ENCODE peak calls at places on chromosomes 13 and 19, in four cellular contexts. V, N, J and U are unnamed samples.

GRCh38 chr19:48319647-48320537 is 5.5 kb upstream of the EMP3 start:
- DNase-seq in V (peak; percentile 95), N (peak; percentile 82), J (peak; percentile 93), U (no peak)

GRCh38 chr13:99280166-99280565 is 22.0 kb upstream of the GPR18 start:
- DNase-seq in V (no peak), N (no peak), J (peak; percentile 54), U (no peak)

GRCh38 chr13:30832845-30833332 is 73.2 kb upstream of the MEDAG start:
- DNase-seq in V (no peak), N (peak; percentile 29), J (peak; percentile 83), U (no peak)

GRCh38 chr19:34328982-34329381 is 36.0 kb upstream of the GPI start:
- DNase-seq in V (no peak), N (no peak), J (no peak), U (no peak)

GRCh38 chr19:3687774-3688706 is 12.2 kb downstream of the PIP5K1C start:
- DNase-seq in V (peak; percentile 86), N (no peak), J (no peak), U (no peak)

GRCh38 chr13:98399756-98400155 is 177.2 kb downstream of the STK24 start:
- DNase-seq in V (no peak), N (no peak), J (no peak), U (no peak)

GRCh38 chr19:45670670-45671453 is 2.8 kb downstream of the GIPR start:
- DNase-seq in V (peak; percentile 85), N (peak; percentile 45), J (peak; percentile 72), U (no peak)

GRCh38 chr13:36887758-36888521 is 32.1 kb downstream of the SMAD9 start:
- DNase-seq in V (no peak), N (no peak), J (no peak), U (no peak)

GRCh38 chr13:58921129-58921528 is 1242.6 kb downstream of the DIAPH3 start:
- DNase-seq in V (no peak), N (no peak), J (no peak), U (no peak)

GRCh38 chr13:27792393-27793218 is at the start of gene GSX1:
- DNase-seq in V (peak; percentile 81), N (peak; percentile 63), J (peak; percentile 50), U (no peak)

GRCh38 chr13:111876506-111876905 is 190.4 kb upstream of the SOX1 start:
- DNase-seq in V (no peak), N (no peak), J (no peak), U (no peak)

GRCh38 chr19:32324631-32325215 is 20.7 kb upstream of the ZNF507 start:
- DNase-seq in V (no peak), N (no peak), J (no peak), U (no peak)

GRCh38 chr13:51814825-51815650 is 11.1 kb upstream of the DHRS12 start:
- DNase-seq in V (no peak), N (peak; percentile 52), J (peak; percentile 56), U (no peak)

GRCh38 chr19:52993342-52994178 is 20.2 kb upstream of the ERVV-1 start:
- DNase-seq in V (peak; percentile 88), N (peak; percentile 75), J (peak; percentile 65), U (no peak)

GRCh38 chr13:111937763-111938375 is 129.1 kb upstream of the SOX1 start:
- DNase-seq in V (peak; percentile 63), N (no peak), J (no peak), U (no peak)

GRCh38 chr13:110400786-110401533 is 93.9 kb downstream of the COL4A2 start:
- DNase-seq in V (no peak), N (no peak), J (no peak), U (no peak)

GRCh38 chr19:7450243-7451223 is 38.3 kb downstream of the PEX11G start:
- DNase-seq in V (no peak), N (no peak), J (no peak), U (peak; percentile 22)

GRCh38 chr13:90868321-90868920 is 479.1 kb upstream of the MIR17HG start:
- DNase-seq in V (no peak), N (no peak), J (no peak), U (no peak)

GRCh38 chr13:59112375-59112774 is 1051.4 kb downstream of the DIAPH3 start:
- DNase-seq in V (no peak), N (no peak), J (peak; percentile 76), U (no peak)

GRCh38 chr13:24984134-24984533 is 111.8 kb upstream of the PABPC3 start:
- DNase-seq in V (no peak), N (no peak), J (no peak), U (no peak)

GRCh38 chr13:52809310-52809769 is 39.1 kb downstream of the PCDH8 start:
- DNase-seq in V (no peak), N (peak; percentile 33), J (peak; percentile 67), U (peak; percentile 77)

GRCh38 chr13:101640797-101641400 is 188.4 kb downstream of the ITGBL1 start:
- DNase-seq in V (no peak), N (no peak), J (no peak), U (no peak)

GRCh38 chr13:52001120-52001731 is 10.0 kb downstream of the ATP7B start:
- DNase-seq in V (no peak), N (no peak), J (no peak), U (no peak)

GRCh38 chr13:94636942-94637578 is 35.4 kb downstream of the GPR180 start:
- DNase-seq in V (no peak), N (no peak), J (no peak), U (no peak)

GRCh38 chr13:46211116-46211515 is 612 bp upstream of the LRRC63 start:
- DNase-seq in V (no peak), N (no peak), J (no peak), U (no peak)

GRCh38 chr13:40539954-40540706 is 126.3 kb downstream of the FOXO1 start:
- DNase-seq in V (no peak), N (no peak), J (peak; percentile 87), U (peak; percentile 29)

GRCh38 chr13:43569688-43570087 is 217.1 kb downstream of the ENOX1 start:
- DNase-seq in V (no peak), N (no peak), J (no peak), U (no peak)

GRCh38 chr13:43573361-43573740 is 213.4 kb downstream of the ENOX1 start:
- DNase-seq in V (no peak), N (no peak), J (peak; percentile 42), U (no peak)

GRCh38 chr13:43574601-43575000 is 212.2 kb downstream of the ENOX1 start:
- DNase-seq in V (no peak), N (no peak), J (no peak), U (no peak)

GRCh38 chr13:43572601-43573360 is 214.0 kb downstream of the ENOX1 start:
- DNase-seq in V (no peak), N (no peak), J (no peak), U (no peak)

DNA sequence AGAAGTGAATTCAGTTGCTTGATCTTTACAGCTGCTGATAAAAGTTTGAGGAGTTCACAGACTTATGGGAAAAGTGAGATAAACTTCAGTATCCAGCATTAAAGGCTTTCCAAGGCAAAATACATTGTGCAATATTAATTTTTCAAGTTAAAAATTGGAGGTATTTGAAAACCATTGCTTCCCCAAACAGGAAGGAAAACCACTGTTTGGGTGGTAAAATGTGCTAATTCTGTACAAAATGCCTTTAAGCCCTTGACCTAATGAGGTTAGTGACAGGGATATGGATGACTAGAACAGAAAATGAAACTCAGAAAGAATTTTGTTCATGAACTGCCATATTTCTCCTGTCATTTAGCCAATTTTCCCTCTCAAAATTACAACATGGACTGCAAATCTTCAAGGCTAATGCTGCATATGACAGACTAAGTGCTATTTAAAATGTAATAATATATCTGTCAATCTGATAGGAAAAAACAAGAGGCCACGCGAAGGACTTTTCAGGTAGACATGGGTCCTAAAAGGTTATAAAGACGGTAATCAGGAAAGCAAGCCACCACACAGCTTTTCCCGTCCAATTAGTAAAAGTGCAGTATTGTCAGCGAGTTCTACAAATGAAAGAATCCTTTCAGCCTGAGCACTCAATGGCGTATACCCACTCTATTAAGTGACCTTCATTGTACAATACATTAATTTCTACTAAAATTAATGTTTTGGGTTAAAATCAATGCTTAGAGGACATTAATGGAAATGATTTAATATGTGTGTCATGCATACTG is 212.8 kb downstream of the ENOX1 start:
- DNase-seq in V (no peak), N (no peak), J (no peak), U (no peak)
- H3K27ac ChIP-seq in V (peak overlapping the region; percentile 29), N (no peak overlapping the region), J (peak overlapping the region; percentile 86), U (no peak overlapping the region)

GRCh38 chr13:48476215-48476614 is 56.7 kb downstream of the RCBTB2 start:
- DNase-seq in V (no peak), N (no peak), J (no peak), U (no peak)

GRCh38 chr13:48477191-48477855 is 55.6 kb downstream of the RCBTB2 start:
- DNase-seq in V (no peak), N (no peak), J (no peak), U (no peak)

GRCh38 chr13:48476674-48477073 is 56.2 kb downstream of the RCBTB2 start:
- DNase-seq in V (no peak), N (no peak), J (no peak), U (no peak)

GRCh38 chr13:48478401-48478800 is 54.5 kb downstream of the RCBTB2 start:
- DNase-seq in V (no peak), N (no peak), J (no peak), U (no peak)

GRCh38 chr13:48475230-48475629 is 57.6 kb downstream of the RCBTB2 start:
- DNase-seq in V (no peak), N (no peak), J (no peak), U (no peak)
- H3K36me3 ChIP-seq in V (peaks cover 22% of the 10 kb centered on the region), N (peaks cover 49% of the 10 kb centered on the region), J (peaks cover 15% of the 10 kb centered on the region), U (no peaks in the 10 kb centered on the region)

GRCh38 chr13:107962209-107962608 is 253.1 kb downstream of the LIG4 start:
- DNase-seq in V (no peak), N (no peak), J (no peak), U (no peak)

GRCh38 chr13:107969551-107969950 is 245.8 kb downstream of the LIG4 start:
- DNase-seq in V (no peak), N (no peak), J (no peak), U (no peak)

GRCh38 chr13:107968470-107968869 is 246.9 kb downstream of the LIG4 start:
- DNase-seq in V (no peak), N (no peak), J (no peak), U (no peak)

GRCh38 chr13:107960301-107960700 is 255.0 kb downstream of the LIG4 start:
- DNase-seq in V (no peak), N (no peak), J (no peak), U (no peak)

GRCh38 chr13:107964356-107964755 is 251.0 kb downstream of the LIG4 start:
- DNase-seq in V (no peak), N (no peak), J (no peak), U (no peak)
- H3K27ac ChIP-seq in V (no peak overlapping the region), N (no peak overlapping the region), J (no peak overlapping the region), U (no peak overlapping the region)

GRCh38 chr19:14093117-14093784 is 2.7 kb upstream of the SAMD1 start:
- DNase-seq in V (no peak), N (no peak), J (no peak), U (no peak)

GRCh38 chr19:14089662-14090508 is 666 bp downstream of the SAMD1 start:
- DNase-seq in V (peak; percentile 92), N (peak; percentile 58), J (peak; percentile 63), U (no peak)

GRCh38 chr19:14091086-14091884 is 734 bp upstream of the SAMD1 start:
- DNase-seq in V (peak; percentile 95), N (no peak), J (peak; percentile 57), U (no peak)

GRCh38 chr19:14090509-14091085 is at the start of gene SAMD1:
- DNase-seq in V (peak; percentile 95), N (peak; percentile 95), J (peak; percentile 91), U (no peak)

GRCh38 chr19:14091885-14092462 is 1.4 kb upstream of the SAMD1 start:
- DNase-seq in V (peak; percentile 88), N (no peak), J (no peak), U (no peak)
- H3K36me3 ChIP-seq in V (peaks cover 7% of the 10 kb centered on the region), N (peaks cover 39% of the 10 kb centered on the region), J (peaks cover 31% of the 10 kb centered on the region), U (peaks cover 8% of the 10 kb centered on the region)

GRCh38 chr19:5142725-5143097 is 173.8 kb downstream of the KDM4B start:
- DNase-seq in V (peak; percentile 64), N (peak; percentile 3), J (no peak), U (no peak)
- H3K27ac ChIP-seq in V (no peak overlapping the region), N (no peak overlapping the region), J (no peak overlapping the region), U (no peak overlapping the region)